ENCODE peak calls at places on chromosomes 16 and 17, in six cellular contexts. L is uterus; K is CD8-positive, alpha-beta memory T cell; E is gastrocnemius medialis; W is A549; O is NB4. V is an unnamed sample.

GRCh38 chr17:17971431-17972125 is 622 bp downstream of the TOM1L2 start:
- DNase-seq in O (no peak), E (peak; percentile 41), L (peak; percentile 40), K (no peak), W (peak; percentile 25), V (no peak)

GRCh38 chr17:59501690-59502089 is 63.7 kb upstream of the DHX40 start:
- DNase-seq in L (no peak), E (no peak), K (no peak), O (no peak), W (no peak), V (no peak)

GRCh38 chr16:86530251-86531192 is 20.2 kb downstream of the FOXF1 start:
- DNase-seq in L (no peak), O (no peak), K (no peak), E (no peak), W (no peak), V (no peak)

GRCh38 chr16:49952386-49952785 is 72.6 kb upstream of the CNEP1R1 start:
- DNase-seq in O (peak; percentile 80), E (no peak), K (no peak), W (no peak), L (no peak), V (no peak)

GRCh38 chr16:70746040-70746707 is 54.8 kb downstream of the VAC14 start:
- DNase-seq in L (peak; percentile 93), O (peak; percentile 97), W (peak; percentile 68), K (no peak), E (peak; percentile 65), V (peak; percentile 65)

GRCh38 chr17:8120520-8121443 is 2.5 kb upstream of the ALOXE3 start:
- DNase-seq in L (peak; percentile 58), O (peak; percentile 76), E (no peak), W (peak; percentile 78), K (peak; percentile 49), V (no peak)

GRCh38 chr17:17729620-17730249 is 48.5 kb downstream of the RAI1 start:
- DNase-seq in K (peak; percentile 22), L (no peak), W (peak; percentile 79), E (no peak), O (peak; percentile 41), V (no peak)

GRCh38 chr17:6555331-6556120 is 829 bp downstream of the PITPNM3 start:
- DNase-seq in K (no peak), W (no peak), E (no peak), L (no peak), O (peak; percentile 43), V (no peak)

GRCh38 chr16:2769100-2769529 is 8.0 kb downstream of the ELOB start:
- DNase-seq in E (no peak), K (no peak), O (no peak), L (no peak), W (no peak), V (no peak)

GRCh38 chr16:22320572-22321339 is 23.5 kb downstream of the POLR3E start:
- DNase-seq in E (no peak), L (no peak), K (no peak), W (no peak), O (no peak), V (no peak)

GRCh38 chr16:27318399-27319256 is 4.9 kb downstream of the IL4R start:
- DNase-seq in E (peak; percentile 27), O (peak; percentile 91), L (peak; percentile 24), W (no peak), K (peak; percentile 6), V (peak; percentile 62)

GRCh38 chr16:2191446-2191706 is 5.0 kb downstream of the CASKIN1 start:
- DNase-seq in K (no peak), E (no peak), L (no peak), W (no peak), O (no peak), V (no peak)

GRCh38 chr16:79593074-79593531 is 7.4 kb downstream of the MAF start:
- DNase-seq in O (no peak), W (no peak), L (no peak), K (no peak), E (peak; percentile 47), V (no peak)

GRCh38 chr16:69404275-69404805 is 18.5 kb upstream of the TERF2 start:
- DNase-seq in W (peak; percentile 64), E (no peak), O (no peak), K (no peak), L (peak; percentile 44), V (no peak)

GRCh38 chr17:59521465-59522126 is 43.8 kb upstream of the DHX40 start:
- DNase-seq in K (peak; percentile 34), W (peak; percentile 88), O (peak; percentile 65), L (peak; percentile 19), E (peak; percentile 22), V (no peak)

GRCh38 chr17:28473542-28473941 is at the start of gene SLC13A2:
- DNase-seq in O (no peak), K (no peak), L (no peak), W (no peak), E (no peak), V (no peak)

GRCh38 chr16:56409195-56409594 is 16.1 kb downstream of the AMFR start:
- DNase-seq in L (no peak), K (no peak), O (peak; percentile 53), E (peak; percentile 46), W (peak; percentile 20), V (peak; percentile 23)

GRCh38 chr17:57296231-57296630 is 39.9 kb downstream of the MSI2 start:
- DNase-seq in E (no peak), K (no peak), O (no peak), L (no peak), W (no peak), V (no peak)

GRCh38 chr16:1989826-1990335 is at the start of gene SYNGR3:
- DNase-seq in O (no peak), W (no peak), L (no peak), K (no peak), E (no peak), V (no peak)

GRCh38 chr16:2462031-2462866 is 2.3 kb downstream of the TEDC2 start:
- DNase-seq in W (no peak), E (no peak), L (no peak), O (no peak), K (no peak), V (no peak)

GRCh38 chr16:50821586-50821985 is 79.7 kb downstream of the CYLD start:
- DNase-seq in O (no peak), L (no peak), W (no peak), K (no peak), E (no peak), V (no peak)

GRCh38 chr16:67206838-67207115 is 7.8 kb downstream of the ELMO3 start:
- DNase-seq in W (no peak), K (no peak), O (no peak), L (no peak), E (no peak), V (no peak)

GRCh38 chr16:2610781-2611498 is 71.4 kb upstream of the KCTD5 start:
- DNase-seq in E (no peak), L (no peak), O (no peak), W (no peak), K (no peak), V (no peak)

GRCh38 chr17:22337467-22337866 is 645.1 kb downstream of the KCNJ18 start:
- DNase-seq in E (no peak), O (no peak), W (no peak), K (no peak), L (no peak), V (no peak)

GRCh38 chr16:24853830-24854229 is 8.1 kb downstream of the SLC5A11 start:
- DNase-seq in W (peak; percentile 68), L (peak; percentile 32), K (no peak), E (no peak), O (no peak), V (no peak)

GRCh38 chr17:27376637-27377547 is 79.4 kb upstream of the KSR1 start:
- DNase-seq in L (peak; percentile 52), O (no peak), W (no peak), K (no peak), E (no peak), V (no peak)

GRCh38 chr17:7046127-7046724 is 2.3 kb upstream of the SLC16A11 start:
- DNase-seq in O (no peak), K (peak; percentile 34), W (no peak), E (no peak), L (no peak), V (no peak)

GRCh38 chr17:65914784-65915342 is 277.1 kb downstream of the CEP112 start:
- DNase-seq in L (no peak), O (no peak), E (no peak), K (no peak), W (no peak), V (no peak)

GRCh38 chr16:84950906-84951305 is 60.4 kb downstream of the ZDHHC7 start:
- DNase-seq in L (no peak), O (peak; percentile 65), E (no peak), K (no peak), W (peak; percentile 51), V (no peak)

GRCh38 chr16:89565506-89566372 is 5.3 kb downstream of the RPL13 start:
- DNase-seq in K (peak; percentile 42), W (peak; percentile 50), O (peak; percentile 80), L (no peak), E (peak; percentile 75), V (no peak)
- H3K4me3 ChIP-seq in K (peak overlapping the region; percentile 41), W (peak overlapping the region; percentile 99), O (no peak overlapping the region), L (no peak overlapping the region), E (peak overlapping the region; percentile 15), V (peak overlapping the region; percentile 25)

DNA sequence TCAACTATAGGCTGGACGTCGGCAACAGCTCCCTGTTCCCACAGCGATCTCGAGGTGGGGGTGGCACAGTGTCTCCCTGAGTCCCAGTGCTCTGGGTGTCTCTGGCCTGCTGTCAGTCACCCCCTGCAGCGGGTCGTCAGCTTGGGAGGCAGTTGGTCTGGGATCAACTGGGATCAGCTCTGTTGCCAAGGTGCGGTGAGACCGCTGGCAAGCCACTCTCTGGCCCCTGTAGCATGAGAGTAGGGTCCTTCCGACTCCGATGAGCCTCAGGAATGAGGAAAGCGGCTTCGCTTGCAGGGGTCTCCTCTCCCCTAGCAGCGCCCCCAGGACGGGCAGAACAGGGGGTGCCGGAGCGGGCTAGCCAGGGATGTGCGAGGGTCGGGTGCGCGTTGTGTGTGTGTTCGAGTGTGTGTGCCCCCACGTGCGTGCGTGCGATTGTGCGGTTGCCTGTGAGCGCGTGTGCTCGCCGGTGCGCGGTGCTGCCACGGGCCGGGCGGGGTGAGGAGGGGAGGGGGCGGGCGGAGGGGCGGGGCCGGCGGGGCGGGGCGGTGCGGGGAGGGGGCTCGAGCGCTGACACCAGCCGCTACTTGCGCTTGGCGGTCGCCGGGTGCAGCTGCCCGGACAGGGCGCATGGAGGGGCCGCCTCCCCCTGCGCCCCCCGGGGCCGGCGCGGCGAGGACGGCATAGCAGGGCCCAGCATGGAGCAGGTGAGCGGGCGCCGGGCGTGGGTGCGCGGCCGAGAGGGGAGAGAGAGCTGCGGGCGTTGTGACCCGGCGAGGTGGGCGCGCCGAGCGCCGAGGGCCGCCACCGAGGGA is 9.4 kb upstream of the ARHGAP23 start:
- DNase-seq in K (no peak), E (no peak), L (no peak), O (no peak), W (no peak), V (no peak)
- H3K4me3 ChIP-seq in K (no peak overlapping the region), E (peak overlapping the region; percentile 17), L (peak overlapping the region; percentile 15), O (no peak overlapping the region), W (peak overlapping the region; percentile 45), V (peak overlapping the region; percentile 35)

DNA sequence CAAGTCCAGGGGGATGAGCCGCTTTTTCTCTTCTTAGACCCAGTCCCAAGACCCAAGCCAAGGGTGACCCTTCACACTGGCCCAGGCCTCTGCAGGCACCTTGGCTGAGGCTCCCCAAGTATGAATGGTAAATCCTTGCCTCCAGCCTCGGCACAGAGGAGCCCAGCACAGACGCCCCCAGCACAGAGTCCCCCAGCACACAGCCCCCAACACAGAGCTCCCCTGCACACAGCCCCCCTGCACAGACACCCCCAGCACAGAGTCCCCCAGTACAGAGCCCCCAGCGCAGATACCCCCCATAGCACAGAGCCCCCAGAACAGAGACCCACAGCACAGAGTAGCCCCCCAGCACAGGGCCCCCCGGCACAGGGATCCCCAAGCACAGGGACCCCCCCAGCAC is 1.0 kb upstream of the MCRIP2 start:
- DNase-seq in E (no peak), W (no peak), L (no peak), K (no peak), O (no peak), V (no peak)
- H3K4me3 ChIP-seq in E (no peak overlapping the region), W (no peak overlapping the region), L (no peak overlapping the region), K (no peak overlapping the region), O (no peak overlapping the region), V (peak overlapping the region; percentile 58)

GRCh38 chr17:79026345-79027273 is 2.6 kb downstream of the C1QTNF1 start:
- DNase-seq in W (peak; percentile 86), E (peak; percentile 34), L (no peak), K (no peak), O (no peak), V (no peak)
- H3K4me3 ChIP-seq in W (peak overlapping the region; percentile 15), E (peak overlapping the region; percentile 60), L (no peak overlapping the region), K (no peak overlapping the region), O (no peak overlapping the region), V (no peak overlapping the region)